ENCODE peak calls at places on chromosomes 11 and 22, in four cellular contexts. K is astrocyte of the spinal cord, V is HFFc6, P is nephron progenitor cell. B is an unnamed sample.

GRCh38 chr11:43943931-43944751 is 1.7 kb downstream of the C11orf96 start:
- DNase-seq in K (peak), V (no peak), P (peak), B (no peak)

GRCh38 chr11:30143098-30143705 is 87.6 kb upstream of the FSHB start:
- DNase-seq in K (peak), V (peak), P (peak), B (peak)

GRCh38 chr11:114987171-114987760 is 308.9 kb downstream of the NXPE2 start:
- DNase-seq in K (no peak), V (no peak), P (no peak), B (no peak)

GRCh38 chr11:65887026-65887722 is 1.1 kb downstream of the FIBP start:
- DNase-seq in K (no peak), V (no peak), P (no peak), B (no peak)

GRCh38 chr22:46432164-46433068 is 96.9 kb downstream of the TRMU start:
- DNase-seq in K (no peak), V (no peak), P (no peak), B (no peak)

GRCh38 chr11:8018742-8019631 is 31.9 kb downstream of the EIF3F start:
- DNase-seq in K (peak), V (peak), P (peak), B (peak)

GRCh38 chr11:46710821-46711269 is 8.2 kb upstream of the F2 start:
- DNase-seq in K (peak), V (peak), P (no peak), B (peak)

GRCh38 chr11:74777038-74777437 is 28.4 kb downstream of the RNF169 start:
- DNase-seq in K (no peak), V (no peak), P (no peak), B (no peak)

GRCh38 chr22:20970939-20971657 is 4.0 kb downstream of the AIFM3 start:
- DNase-seq in K (peak), V (no peak), P (peak), B (no peak)

GRCh38 chr11:78691215-78691614 is 116.6 kb upstream of the NARS2 start:
- DNase-seq in K (no peak), V (no peak), P (no peak), B (peak)

GRCh38 chr11:111660822-111661221 is 58.6 kb downstream of the SIK2 start:
- DNase-seq in K (no peak), V (no peak), P (no peak), B (no peak)

GRCh38 chr11:35063453-35063852 is 75.5 kb upstream of the CD44 start:
- DNase-seq in K (no peak), V (no peak), P (no peak), B (no peak)

GRCh38 chr11:45086526-45086925 is 59.9 kb upstream of the PRDM11 start:
- DNase-seq in K (no peak), V (no peak), P (no peak), B (no peak)

GRCh38 chr22:38221908-38222796 is 20.4 kb downstream of the MAFF start:
- DNase-seq in K (no peak), V (no peak), P (no peak), B (no peak)

GRCh38 chr11:927871-928270 is 2.2 kb downstream of the AP2A2 start:
- DNase-seq in K (no peak), V (no peak), P (no peak), B (no peak)

GRCh38 chr11:86047275-86047991 is 21.5 kb downstream of the PICALM start:
- DNase-seq in K (no peak), V (peak), P (no peak), B (peak)

GRCh38 chr11:44104472-44105294 is 9.2 kb downstream of the EXT2 start:
- DNase-seq in K (no peak), V (no peak), P (no peak), B (peak)

GRCh38 chr11:117870176-117870952 is 6.1 kb downstream of the FXYD6 start:
- DNase-seq in K (no peak), V (no peak), P (no peak), B (no peak)

GRCh38 chr11:73752216-73752867 is 8.5 kb downstream of the RAB6A start:
- DNase-seq in K (no peak), V (no peak), P (no peak), B (no peak)

GRCh38 chr11:68406318-68407313 is 53.9 kb upstream of the PPP6R3 start:
- DNase-seq in K (no peak), V (no peak), P (no peak), B (no peak)

GRCh38 chr11:72352859-72353551 is 81.3 kb downstream of the CLPB start:
- DNase-seq in K (peak), V (peak), P (peak), B (peak)

GRCh38 chr11:72349616-72350218 is 84.6 kb downstream of the CLPB start:
- DNase-seq in K (no peak), V (no peak), P (no peak), B (no peak)

GRCh38 chr11:72350752-72351151 is 83.6 kb downstream of the CLPB start:
- DNase-seq in K (no peak), V (no peak), P (no peak), B (no peak)

GRCh38 chr11:72354356-72355115 is 79.8 kb downstream of the CLPB start:
- DNase-seq in K (peak), V (peak), P (no peak), B (no peak)

DNA sequence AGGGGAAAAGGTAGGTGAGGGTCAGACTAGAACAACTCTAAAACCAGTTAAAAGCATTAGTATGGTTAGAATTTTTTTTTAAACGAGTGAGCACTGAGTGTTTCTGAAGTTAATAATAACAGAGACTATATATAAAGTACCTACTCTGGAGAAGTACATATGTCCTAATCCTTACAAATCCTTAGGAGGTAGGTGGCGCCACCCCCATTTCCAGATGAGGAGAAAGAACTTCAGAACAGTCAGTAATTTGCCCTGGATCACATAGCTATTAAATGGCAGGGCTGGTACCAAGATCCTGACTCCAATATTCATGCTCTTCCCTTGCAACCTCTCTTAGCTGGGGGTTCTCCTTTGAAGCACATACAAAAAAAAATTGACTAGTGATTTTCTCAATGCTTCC is 80.5 kb downstream of the CLPB start:
- DNase-seq in K (no peak), V (no peak), P (no peak), B (peak)
- TF ChIP-seq CTCF in K (no peak), V (peak), P (no peak), B (peak)

GRCh38 chr11:13698147-13698546 is 29.7 kb downstream of the FAR1 start:
- DNase-seq in K (no peak), V (no peak), P (no peak), B (no peak)

GRCh38 chr11:13702071-13702470 is 33.6 kb downstream of the FAR1 start:
- DNase-seq in K (no peak), V (no peak), P (no peak), B (no peak)

GRCh38 chr11:13699870-13700269 is 31.4 kb downstream of the FAR1 start:
- DNase-seq in K (no peak), V (no peak), P (no peak), B (no peak)

GRCh38 chr11:13699041-13699440 is 30.6 kb downstream of the FAR1 start:
- DNase-seq in K (no peak), V (no peak), P (no peak), B (no peak)

GRCh38 chr11:13701506-13701905 is 33.0 kb downstream of the FAR1 start:
- DNase-seq in K (no peak), V (no peak), P (no peak), B (no peak)
- TF ChIP-seq CTCF in K (no peak), V (no peak), P (no peak), B (no peak)

GRCh38 chr11:67119577-67120391 is 721 bp downstream of the KDM2A start:
- DNase-seq in K (no peak), V (no peak), P (peak), B (peak)
- TF ChIP-seq CTCF in K (no peak), V (no peak), P (no peak), B (no peak)

GRCh38 chr22:22855617-22856308 is 31.9 kb upstream of the IGLL5 start:
- DNase-seq in K (no peak), V (no peak), P (peak), B (peak)
- TF ChIP-seq CTCF in K (peak), V (peak), P (peak), B (peak)